ENCODE peak calls at places on chromosomes 4 and X, in ten cellular contexts. A is CD8-positive, alpha-beta T cell; I is AG08396; O is erythroblast; B is GDM1; F is GM12865; J is suprapubic skin; W is naive thymus-derived CD8-positive, alpha-beta T cell; U is foreskin fibroblast; Q is NCI-H146. K is an unnamed sample.

GRCh38 chr4:39029752-39030694 is 2.2 kb downstream of the TMEM156 start:
- DNase-seq in A (no peak), I (no peak), O (no peak), B (no peak), F (peak), J (no peak), W (peak), U (no peak), Q (no peak), K (no peak)

GRCh38 chrX:17375631-17376380 is 806 bp downstream of the NHS start:
- DNase-seq in A (no peak), I (peak), O (peak), B (no peak), F (no peak), J (no peak), W (no peak), U (peak), Q (peak), K (no peak)

GRCh38 chr4:3201718-3202702 is 46.9 kb upstream of the MSANTD1 start:
- DNase-seq in A (peak), I (no peak), O (no peak), B (peak), F (peak), J (peak), W (peak), U (peak), Q (no peak), K (no peak)

GRCh38 chr4:81454498-81454897 is 17.2 kb downstream of the RASGEF1B start:
- DNase-seq in A (no peak), I (no peak), O (peak), B (no peak), F (no peak), J (no peak), W (no peak), U (peak), Q (no peak), K (no peak)

GRCh38 chr4:143597271-143597670 is 83.8 kb downstream of the SMARCA5 start:
- DNase-seq in A (no peak), I (no peak), O (no peak), B (no peak), F (no peak), J (no peak), W (no peak), U (no peak), Q (no peak), K (no peak)

GRCh38 chr4:152540293-152540674 is 4.4 kb upstream of the FBXW7 start:
- DNase-seq in A (no peak), I (no peak), O (no peak), B (no peak), F (peak), J (no peak), W (no peak), U (no peak), Q (no peak), K (no peak)

GRCh38 chrX:84168574-84168973 is 19.4 kb downstream of the RPS6KA6 start:
- DNase-seq in A (no peak), I (no peak), O (no peak), B (no peak), F (no peak), J (no peak), W (no peak), U (no peak), Q (no peak), K (no peak)

GRCh38 chr4:140100771-140101170 is 53.2 kb downstream of the MAML3 start:
- DNase-seq in A (no peak), I (no peak), O (no peak), B (no peak), F (no peak), J (no peak), W (no peak), U (no peak), Q (no peak), K (no peak)

GRCh38 chr4:39043697-39044363 is 11.6 kb upstream of the TMEM156 start:
- DNase-seq in A (no peak), I (no peak), O (no peak), B (no peak), F (peak), J (no peak), W (peak), U (peak), Q (no peak), K (no peak)

GRCh38 chr4:42865572-42866189 is 26.8 kb upstream of the GRXCR1 start:
- DNase-seq in A (peak), I (peak), O (peak), B (peak), F (peak), J (no peak), W (peak), U (peak), Q (peak), K (peak)

GRCh38 chr4:156734965-156735895 is 236.4 kb downstream of the PDGFC start:
- DNase-seq in A (no peak), I (no peak), O (no peak), B (no peak), F (no peak), J (no peak), W (no peak), U (no peak), Q (no peak), K (no peak)

GRCh38 chr4:98771959-98772619 is 113.7 kb upstream of the TSPAN5 start:
- DNase-seq in A (no peak), I (no peak), O (no peak), B (no peak), F (no peak), J (no peak), W (no peak), U (no peak), Q (no peak), K (no peak)

GRCh38 chr4:152073738-152074137 is 312.9 kb upstream of the GATB start:
- DNase-seq in A (no peak), I (peak), O (no peak), B (no peak), F (no peak), J (no peak), W (no peak), U (no peak), Q (no peak), K (no peak)

GRCh38 chrX:155888139-155888538 is 7.0 kb downstream of the VAMP7 start:
- DNase-seq in A (no peak), I (peak), O (peak), B (no peak), F (no peak), J (no peak), W (no peak), U (peak), Q (no peak), K (peak)

GRCh38 chr4:77579406-77580076 is 26.1 kb upstream of the CXCL13 start:
- DNase-seq in A (no peak), I (peak), O (peak), B (no peak), F (no peak), J (no peak), W (no peak), U (peak), Q (no peak), K (peak)

GRCh38 chrX:118579417-118579816 is 83.8 kb downstream of the DOCK11 start:
- DNase-seq in A (no peak), I (no peak), O (no peak), B (no peak), F (no peak), J (no peak), W (no peak), U (no peak), Q (no peak), K (no peak)

GRCh38 chr4:5033266-5033945 is 14.1 kb upstream of the CYTL1 start:
- DNase-seq in A (no peak), I (no peak), O (no peak), B (no peak), F (peak), J (no peak), W (no peak), U (peak), Q (no peak), K (no peak)

GRCh38 chr4:109735566-109736454 is 5.9 kb upstream of the PLA2G12A start:
- DNase-seq in A (no peak), I (no peak), O (peak), B (no peak), F (no peak), J (no peak), W (no peak), U (peak), Q (no peak), K (no peak)

GRCh38 chr4:184732126-184732525 is 1.8 kb downstream of the CENPU start:
- DNase-seq in A (no peak), I (no peak), O (peak), B (no peak), F (peak), J (no peak), W (no peak), U (peak), Q (no peak), K (no peak)

GRCh38 chr4:19693949-19694597 is 557.6 kb upstream of the SLIT2 start:
- DNase-seq in A (no peak), I (no peak), O (no peak), B (no peak), F (no peak), J (no peak), W (no peak), U (peak), Q (no peak), K (no peak)

GRCh38 chr4:109890076-109890475 is 22.6 kb upstream of the EGF start:
- DNase-seq in A (no peak), I (no peak), O (no peak), B (no peak), F (no peak), J (no peak), W (no peak), U (no peak), Q (no peak), K (no peak)

GRCh38 chrX:99384594-99385374 is 1025.3 kb downstream of the PCDH19 start:
- DNase-seq in A (no peak), I (no peak), O (no peak), B (no peak), F (no peak), J (peak), W (no peak), U (no peak), Q (no peak), K (no peak)